ENCODE peak calls at places on chromosomes 13 and 19, in six cellular contexts. I is pancreas, C is Peyer's patch, F is neuronal stem cell, O is astrocyte, W is sigmoid colon. E is an unnamed sample.
A peak's percentile ranks its signal among the peaks of the same experiment; 100 is the strongest.

GRCh38 chr13:47337781-47338507 is 441.1 kb upstream of the HTR2A start:
- DNase-seq in I (no peak), C (no peak), F (no peak), O (peak; percentile 92), W (no peak), E (peak; percentile 34)

GRCh38 chr19:663682-664117 is 686 bp upstream of the RNF126 start:
- DNase-seq in I (no peak), C (no peak), F (no peak), O (peak; percentile 16), W (no peak), E (no peak)

GRCh38 chr13:49112782-49113525 is 107.2 kb upstream of the MLNR start:
- DNase-seq in I (no peak), C (no peak), F (peak; percentile 23), O (no peak), W (no peak), E (no peak)

GRCh38 chr13:41065098-41065497 is 3.8 kb downstream of the WBP4 start:
- DNase-seq in I (no peak), C (no peak), F (no peak), O (peak; percentile 72), W (no peak), E (no peak)

GRCh38 chr13:34161829-34162544 is 344.0 kb downstream of the RFC3 start:
- DNase-seq in I (no peak), C (no peak), F (no peak), O (peak; percentile 91), W (no peak), E (no peak)

GRCh38 chr19:934865-935422 is 9.1 kb downstream of the ARID3A start:
- DNase-seq in I (peak; percentile 96), C (no peak), F (no peak), O (peak; percentile 57), W (peak; percentile 94), E (peak; percentile 82)

GRCh38 chr19:12333162-12334159 is at the start of gene ZNF563:
- DNase-seq in I (peak; percentile 95), C (peak; percentile 100), F (peak; percentile 92), O (peak; percentile 79), W (peak; percentile 99), E (peak; percentile 97)

GRCh38 chr19:40231544-40232424 is 5.3 kb upstream of the CCNP start:
- DNase-seq in I (peak; percentile 58), C (no peak), F (no peak), O (no peak), W (no peak), E (no peak)

GRCh38 chr13:30998548-30999140 is 66.2 kb downstream of the TEX26 start:
- DNase-seq in I (no peak), C (no peak), F (no peak), O (peak; percentile 79), W (no peak), E (peak; percentile 72)

GRCh38 chr19:19372656-19373416 is 32.6 kb upstream of the GATAD2A start:
- DNase-seq in I (no peak), C (peak; percentile 63), F (no peak), O (no peak), W (peak; percentile 82), E (no peak)

GRCh38 chr13:114073881-114074551 is 58.4 kb downstream of the RASA3 start:
- DNase-seq in I (peak; percentile 33), C (no peak), F (no peak), O (no peak), W (peak; percentile 59), E (no peak)

GRCh38 chr13:67481445-67481844 is 251.3 kb upstream of the PCDH9 start:
- DNase-seq in I (no peak), C (no peak), F (no peak), O (no peak), W (no peak), E (no peak)

GRCh38 chr13:51666316-51666715 is 82.1 kb downstream of the WDFY2 start:
- DNase-seq in I (no peak), C (no peak), F (no peak), O (no peak), W (no peak), E (no peak)

GRCh38 chr13:75934889-75935288 is 298.8 kb downstream of the LMO7 start:
- DNase-seq in I (no peak), C (no peak), F (no peak), O (peak; percentile 56), W (no peak), E (no peak)

GRCh38 chr13:40697711-40698110 is 31.3 kb upstream of the FOXO1 start:
- DNase-seq in I (no peak), C (no peak), F (no peak), O (no peak), W (no peak), E (no peak)

GRCh38 chr13:110662105-110662504 is 43.8 kb downstream of the CARS2 start:
- DNase-seq in I (no peak), C (no peak), F (no peak), O (no peak), W (no peak), E (no peak)

GRCh38 chr13:24675806-24676570 is 4.2 kb upstream of the ATP12A start:
- DNase-seq in I (no peak), C (no peak), F (no peak), O (no peak), W (no peak), E (no peak)

GRCh38 chr19:6527893-6528543 is 2.8 kb upstream of the TNFSF9 start:
- DNase-seq in I (no peak), C (peak; percentile 74), F (no peak), O (no peak), W (no peak), E (no peak)

GRCh38 chr19:42816901-42817300 is 51.4 kb upstream of the PSG8 start:
- DNase-seq in I (no peak), C (no peak), F (no peak), O (no peak), W (no peak), E (no peak)

GRCh38 chr13:58369941-58370340 is 738.4 kb downstream of the PCDH17 start:
- DNase-seq in I (no peak), C (no peak), F (no peak), O (no peak), W (no peak), E (no peak)

DNA sequence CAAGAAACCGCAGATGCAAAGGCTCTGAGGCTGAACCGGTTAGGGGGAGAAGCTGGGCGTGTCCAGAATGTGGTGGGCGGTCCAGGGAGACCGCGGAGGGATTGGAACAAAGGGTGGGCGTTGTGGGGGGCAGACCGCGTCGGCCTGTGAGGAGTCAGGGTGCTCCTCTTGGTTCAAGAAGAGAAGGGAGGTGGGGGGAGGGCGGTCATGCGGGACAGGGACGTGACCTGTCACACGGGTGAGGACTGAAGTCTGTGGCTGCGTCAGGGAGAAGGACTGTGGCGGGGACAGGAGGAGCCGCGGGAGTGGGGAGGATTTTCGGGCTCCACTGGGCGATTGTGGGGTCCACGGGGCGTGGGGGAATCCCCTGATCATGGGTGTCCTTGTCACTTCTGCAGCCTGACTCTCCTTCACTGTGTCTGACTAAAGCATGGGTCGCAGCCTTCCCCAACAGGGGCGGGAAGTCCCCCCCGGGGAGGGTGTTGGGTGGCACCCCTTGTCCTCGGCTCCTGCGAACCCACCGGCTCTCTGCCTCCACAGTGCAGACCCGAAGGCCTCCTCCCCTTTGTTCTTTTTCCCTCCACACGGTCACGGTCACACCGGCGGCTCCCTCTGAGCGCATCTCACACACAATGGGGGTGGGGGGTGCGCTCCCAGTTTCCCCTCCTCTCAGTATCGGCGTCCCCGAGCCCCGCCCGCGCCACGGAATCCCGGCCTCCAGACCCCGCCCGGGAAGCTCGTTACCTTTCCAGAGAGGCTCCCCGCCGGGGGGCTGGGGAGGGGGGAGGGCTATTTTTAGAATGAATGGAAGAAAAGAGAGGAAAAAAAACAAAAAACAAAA is 16.4 kb upstream of the KCNN1 start:
- DNase-seq in I (no peak), C (peak; percentile 26), F (no peak), O (no peak), W (no peak), E (peak; percentile 28)
- H3K4me1 ChIP-seq in I (peaks cover 24% of the 10 kb centered on the region), C (peaks cover 45% of the 10 kb centered on the region), F (peaks cover 51% of the 10 kb centered on the region), O (peaks cover 4% of the 10 kb centered on the region), W (peaks cover 48% of the 10 kb centered on the region), E (peaks cover 17% of the 10 kb centered on the region)

DNA sequence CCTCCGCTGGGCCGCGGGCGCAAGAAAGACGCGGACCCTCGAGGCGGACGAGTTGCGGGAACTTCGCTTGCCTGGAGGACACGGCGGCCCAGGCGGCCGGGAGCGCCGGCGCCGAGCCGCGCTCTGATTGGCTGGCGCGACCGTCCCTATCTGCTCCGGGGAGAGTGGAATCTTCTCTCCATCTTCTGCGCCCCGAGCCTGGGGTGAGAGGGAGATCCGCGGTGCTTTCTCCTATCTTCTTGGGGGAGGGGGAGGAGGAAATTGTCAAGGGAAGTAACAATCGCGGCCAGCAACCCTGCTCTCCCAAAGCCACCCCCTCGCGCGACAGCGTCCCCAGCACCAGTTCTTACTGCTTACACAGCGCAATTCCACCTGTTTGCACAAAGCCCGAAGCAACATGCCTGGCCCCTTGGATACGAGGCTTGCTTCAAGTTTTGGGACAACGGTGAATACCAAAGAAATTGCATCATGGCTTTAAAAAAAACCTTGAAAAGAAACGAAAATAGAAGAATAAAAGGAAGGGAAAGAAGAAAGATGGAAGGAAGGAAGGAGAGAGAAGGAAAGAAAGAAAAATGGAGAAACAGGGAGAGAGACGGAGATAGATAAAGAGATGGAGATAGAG is 4.8 kb downstream of the SOX21 start:
- DNase-seq in I (no peak), C (no peak), F (no peak), O (no peak), W (no peak), E (peak; percentile 38)
- H3K27me3 ChIP-seq in I (peaks cover 41% of the 10 kb centered on the region), C (no peaks in the 10 kb centered on the region), F (no peaks in the 10 kb centered on the region), O (peaks cover 86% of the 10 kb centered on the region), W (peaks cover 100% of the 10 kb centered on the region), E (peaks cover 96% of the 10 kb centered on the region)

DNA sequence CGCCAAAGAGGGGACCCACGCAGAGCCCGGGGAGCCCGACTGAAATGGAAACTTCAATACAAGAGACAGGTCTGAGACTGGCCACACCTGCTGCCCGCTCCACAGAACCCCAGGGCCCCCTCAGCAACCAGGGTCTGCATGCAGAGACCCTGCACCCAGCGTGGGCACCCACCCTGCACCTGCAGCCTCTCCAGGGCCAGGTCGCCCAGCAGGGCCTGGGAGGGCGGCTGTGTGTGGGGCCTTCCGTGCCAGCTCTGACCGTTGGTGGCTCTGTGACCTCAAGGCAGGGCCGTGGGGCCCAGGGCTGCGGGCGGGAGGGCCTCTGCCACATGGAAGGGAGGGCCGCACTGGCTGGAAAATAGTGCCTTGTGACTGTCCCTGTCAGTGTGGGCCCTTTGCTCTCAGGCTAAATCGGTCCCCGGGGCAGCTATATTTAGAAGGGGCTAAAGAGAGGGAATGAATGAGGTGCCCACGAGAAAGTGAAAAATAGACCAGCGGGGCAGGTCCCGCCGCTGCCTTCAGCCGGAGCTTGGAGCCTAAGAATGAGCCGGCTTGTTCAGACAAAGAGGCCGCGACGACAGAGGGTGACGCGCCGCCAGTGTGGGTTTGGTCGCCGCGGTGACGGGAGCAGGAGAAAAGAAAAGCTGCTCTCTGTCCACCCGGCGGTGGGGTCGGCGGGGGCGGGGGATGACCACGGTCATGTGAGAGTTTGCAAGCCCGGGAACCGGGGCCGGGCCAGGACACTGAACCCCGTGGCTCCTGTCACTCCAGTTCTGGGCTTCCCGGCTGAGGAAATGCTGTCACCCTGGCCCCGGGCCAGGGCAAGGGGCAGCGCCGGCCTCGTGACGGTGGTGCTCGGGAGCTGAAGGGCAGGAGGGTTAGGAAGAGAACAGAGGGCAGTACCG is 70.5 kb downstream of the GADD45B start:
- DNase-seq in I (peak; percentile 71), C (peak; percentile 44), F (peak; percentile 67), O (peak; percentile 43), W (peak; percentile 91), E (no peak)
- H3K4me1 ChIP-seq in I (peaks cover 22% of the 10 kb centered on the region), C (peaks cover 22% of the 10 kb centered on the region), F (peaks cover 35% of the 10 kb centered on the region), O (peaks cover 49% of the 10 kb centered on the region), W (peaks cover 76% of the 10 kb centered on the region), E (peaks cover 9% of the 10 kb centered on the region)

DNA sequence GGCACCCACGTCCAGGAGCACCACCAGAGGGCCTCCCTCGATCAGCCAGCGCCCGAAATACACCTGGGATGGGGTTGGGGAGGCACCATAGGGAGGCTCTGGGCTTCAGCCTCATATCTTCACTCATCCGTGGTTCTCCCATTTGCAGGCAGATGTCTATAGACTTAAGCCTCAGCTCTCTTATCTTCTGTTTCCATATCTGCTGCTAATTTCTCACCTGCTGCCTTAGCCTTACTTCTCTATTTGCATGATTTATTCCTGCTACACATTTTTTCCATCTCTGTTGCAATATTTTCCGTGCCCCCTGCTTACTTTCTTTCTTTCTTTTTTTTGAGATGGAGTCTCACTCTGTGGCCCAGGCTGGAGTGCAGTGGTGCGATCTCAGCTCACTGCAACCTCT is 5.8 kb downstream of the GYS1 start:
- DNase-seq in I (no peak), C (no peak), F (no peak), O (no peak), W (no peak), E (no peak)
- H3K27me3 ChIP-seq in I (no peaks in the 10 kb centered on the region), C (no peaks in the 10 kb centered on the region), F (no peaks in the 10 kb centered on the region), O (no peaks in the 10 kb centered on the region), W (no peaks in the 10 kb centered on the region), E (no peaks in the 10 kb centered on the region)